ENCODE peak calls at places on chromosomes 4 and X, in nine cellular contexts. P is endothelial cell of umbilical vein; G is GM20000; O is stimulated activated CD8-positive, alpha-beta memory T cell treated with anti-CD3 and anti-CD28 coated beads, Interleukin-7, amount 100 ng/mL, for 24 hours; S is NCI-H774; H is cardiac fibroblast; R is H7; D is testis; B is NCI-H1092 treated with DMSO at 0.1 percent for 48 hours. J is an unnamed sample.

GRCh38 chr4:105698607-105699006 is 9.9 kb downstream of the INTS12 start:
- DNase-seq in P (no peak), G (no peak), O (no peak), S (no peak), H (no peak), R (no peak), D (no peak), B (no peak), J (no peak)

GRCh38 chrX:71917621-71918341 is 7.1 kb downstream of the NHSL2 start:
- DNase-seq in P (no peak), G (no peak), O (no peak), S (no peak), H (peak; percentile 36), R (peak; percentile 16), D (no peak), B (no peak), J (no peak)

GRCh38 chr4:138348055-138348454 is 105.9 kb upstream of the SLC7A11 start:
- DNase-seq in P (peak; percentile 23), G (no peak), O (no peak), S (no peak), H (no peak), R (no peak), D (no peak), B (no peak), J (no peak)

GRCh38 chr4:186494496-186494895 is 60.9 kb downstream of the MTNR1A start:
- DNase-seq in P (no peak), G (no peak), O (no peak), S (no peak), H (no peak), R (no peak), D (no peak), B (no peak), J (no peak)

GRCh38 chrX:30992381-30992904 is 79.4 kb downstream of the FTHL17 start:
- DNase-seq in P (peak; percentile 1), G (no peak), O (no peak), S (peak; percentile 25), H (no peak), R (no peak), D (peak; percentile 15), B (peak; percentile 98), J (no peak)

GRCh38 chrX:150692837-150693781 is at the start of gene MTMR1:
- DNase-seq in P (peak; percentile 6), G (peak; percentile 80), O (no peak), S (peak; percentile 28), H (peak; percentile 11), R (peak; percentile 87), D (peak; percentile 41), B (peak; percentile 54), J (no peak)

GRCh38 chr4:163127621-163128020 is 39.1 kb downstream of the NAF1 start:
- DNase-seq in P (no peak), G (no peak), O (no peak), S (no peak), H (no peak), R (no peak), D (no peak), B (no peak), J (no peak)

GRCh38 chrX:43333543-43333942 is 322.6 kb upstream of the MAOA start:
- DNase-seq in P (peak; percentile 19), G (no peak), O (no peak), S (no peak), H (peak; percentile 0), R (no peak), D (no peak), B (no peak), J (no peak)

GRCh38 chr4:176393306-176394013 is 73.7 kb downstream of the SPCS3 start:
- DNase-seq in P (no peak), G (no peak), O (no peak), S (no peak), H (no peak), R (peak; percentile 16), D (no peak), B (no peak), J (no peak)

GRCh38 chr4:105140684-105141490 is 5.8 kb upstream of the TET2 start:
- DNase-seq in P (peak; percentile 50), G (peak; percentile 31), O (no peak), S (no peak), H (peak; percentile 43), R (peak; percentile 40), D (peak; percentile 33), B (no peak), J (no peak)

GRCh38 chr4:168711197-168712120 is 214.6 kb downstream of the PALLD start:
- DNase-seq in P (peak; percentile 70), G (no peak), O (no peak), S (no peak), H (peak; percentile 78), R (no peak), D (no peak), B (no peak), J (peak; percentile 77)